ENCODE peak calls at places on chromosomes 5 and 9, in ten cellular contexts. One of them, this sample, is unnamed.

GRCh38 chr5:78671609-78672008 is 23.0 kb upstream of the LHFPL2 start:
- DNase-seq in HCT116: no peak
- DNase-seq in breast epithelium: no peak
- DNase-seq in transverse colon: peak
- DNase-seq in upper lobe of left lung: no peak
- DNase-seq in HepG2: peak
- DNase-seq in H54: no peak
- DNase-seq in vagina: no peak
- DNase-seq in A549: peak
- DNase-seq in heart left ventricle: no peak
- DNase-seq in this sample: no peak

GRCh38 chr9:12441509-12441908 is 251.7 kb upstream of the TYRP1 start:
- DNase-seq in heart left ventricle: no peak
- DNase-seq in breast epithelium: no peak
- DNase-seq in H54: no peak
- DNase-seq in HCT116: no peak
- DNase-seq in transverse colon: no peak
- DNase-seq in vagina: no peak
- DNase-seq in upper lobe of left lung: no peak
- DNase-seq in HepG2: no peak
- DNase-seq in A549: no peak
- DNase-seq in this sample: no peak

GRCh38 chr9:38103340-38103739 is 34.3 kb upstream of the SHB start:
- DNase-seq in vagina: no peak
- DNase-seq in breast epithelium: no peak
- DNase-seq in HCT116: no peak
- DNase-seq in upper lobe of left lung: no peak
- DNase-seq in A549: no peak
- DNase-seq in H54: no peak
- DNase-seq in HepG2: no peak
- DNase-seq in heart left ventricle: no peak
- DNase-seq in transverse colon: no peak
- DNase-seq in this sample: no peak

GRCh38 chr9:99211746-99212145 is 10.0 kb downstream of the ALG2 start:
- DNase-seq in transverse colon: no peak
- DNase-seq in A549: no peak
- DNase-seq in breast epithelium: no peak
- DNase-seq in HCT116: no peak
- DNase-seq in heart left ventricle: no peak
- DNase-seq in upper lobe of left lung: no peak
- DNase-seq in vagina: no peak
- DNase-seq in HepG2: peak
- DNase-seq in H54: no peak
- DNase-seq in this sample: no peak

GRCh38 chr5:74767579-74767913 is 497 bp downstream of the NSA2 start:
- DNase-seq in upper lobe of left lung: no peak
- DNase-seq in breast epithelium: no peak
- DNase-seq in H54: peak
- DNase-seq in transverse colon: peak
- DNase-seq in HepG2: peak
- DNase-seq in vagina: no peak
- DNase-seq in HCT116: peak
- DNase-seq in A549: peak
- DNase-seq in heart left ventricle: no peak
- DNase-seq in this sample: peak

GRCh38 chr9:26296910-26297309 is 595.7 kb downstream of the CAAP1 start:
- DNase-seq in vagina: no peak
- DNase-seq in H54: no peak
- DNase-seq in A549: no peak
- DNase-seq in upper lobe of left lung: no peak
- DNase-seq in HepG2: no peak
- DNase-seq in HCT116: no peak
- DNase-seq in heart left ventricle: no peak
- DNase-seq in transverse colon: no peak
- DNase-seq in breast epithelium: no peak
- DNase-seq in this sample: no peak

GRCh38 chr9:133889498-133890301 is 102.4 kb downstream of the VAV2 start:
- DNase-seq in HepG2: no peak
- DNase-seq in HCT116: no peak
- DNase-seq in A549: peak
- DNase-seq in transverse colon: no peak
- DNase-seq in upper lobe of left lung: no peak
- DNase-seq in vagina: no peak
- DNase-seq in H54: peak
- DNase-seq in heart left ventricle: no peak
- DNase-seq in breast epithelium: no peak
- DNase-seq in this sample: no peak

GRCh38 chr9:133714606-133715294 is 23.4 kb downstream of the SARDH start:
- DNase-seq in upper lobe of left lung: no peak
- DNase-seq in A549: no peak
- DNase-seq in heart left ventricle: peak
- DNase-seq in vagina: no peak
- DNase-seq in H54: no peak
- DNase-seq in HCT116: no peak
- DNase-seq in breast epithelium: no peak
- DNase-seq in transverse colon: no peak
- DNase-seq in HepG2: peak
- DNase-seq in this sample: no peak

GRCh38 chr9:33239922-33240321 is at the start of gene SPINK4:
- DNase-seq in HepG2: peak
- DNase-seq in vagina: no peak
- DNase-seq in heart left ventricle: no peak
- DNase-seq in breast epithelium: no peak
- DNase-seq in HCT116: no peak
- DNase-seq in transverse colon: no peak
- DNase-seq in upper lobe of left lung: no peak
- DNase-seq in H54: no peak
- DNase-seq in A549: no peak
- DNase-seq in this sample: peak

GRCh38 chr5:93280518-93280917 is 300.5 kb downstream of the NR2F1-AS1 start:
- DNase-seq in A549: no peak
- DNase-seq in upper lobe of left lung: no peak
- DNase-seq in heart left ventricle: no peak
- DNase-seq in vagina: no peak
- DNase-seq in H54: no peak
- DNase-seq in HepG2: peak
- DNase-seq in HCT116: no peak
- DNase-seq in breast epithelium: no peak
- DNase-seq in transverse colon: no peak
- DNase-seq in this sample: no peak

GRCh38 chr9:128282500-128282899 is 6.4 kb downstream of the SWI5 start:
- DNase-seq in heart left ventricle: no peak
- DNase-seq in A549: no peak
- DNase-seq in HepG2: no peak
- DNase-seq in HCT116: no peak
- DNase-seq in H54: no peak
- DNase-seq in transverse colon: no peak
- DNase-seq in breast epithelium: no peak
- DNase-seq in vagina: no peak
- DNase-seq in upper lobe of left lung: no peak
- DNase-seq in this sample: no peak

GRCh38 chr5:178231736-178232123 is 872 bp downstream of the PHYKPL start:
- DNase-seq in A549: no peak
- DNase-seq in breast epithelium: no peak
- DNase-seq in H54: no peak
- DNase-seq in HCT116: no peak
- DNase-seq in transverse colon: no peak
- DNase-seq in upper lobe of left lung: no peak
- DNase-seq in heart left ventricle: no peak
- DNase-seq in vagina: no peak
- DNase-seq in HepG2: no peak
- DNase-seq in this sample: no peak

GRCh38 chr5:124859027-124859426 is 112.6 kb upstream of the ZNF608 start:
- DNase-seq in H54: no peak
- DNase-seq in heart left ventricle: no peak
- DNase-seq in HepG2: no peak
- DNase-seq in HCT116: no peak
- DNase-seq in breast epithelium: no peak
- DNase-seq in transverse colon: peak
- DNase-seq in A549: no peak
- DNase-seq in vagina: no peak
- DNase-seq in upper lobe of left lung: no peak
- DNase-seq in this sample: no peak

GRCh38 chr5:9502435-9502834 is 43.4 kb downstream of the SEMA5A start:
- DNase-seq in A549: no peak
- DNase-seq in transverse colon: no peak
- DNase-seq in vagina: no peak
- DNase-seq in HepG2: no peak
- DNase-seq in heart left ventricle: no peak
- DNase-seq in breast epithelium: no peak
- DNase-seq in upper lobe of left lung: no peak
- DNase-seq in H54: no peak
- DNase-seq in HCT116: no peak
- DNase-seq in this sample: no peak

GRCh38 chr5:93300309-93300923 is 280.6 kb downstream of the NR2F1-AS1 start:
- DNase-seq in heart left ventricle: no peak
- DNase-seq in vagina: no peak
- DNase-seq in breast epithelium: no peak
- DNase-seq in transverse colon: no peak
- DNase-seq in upper lobe of left lung: no peak
- DNase-seq in A549: no peak
- DNase-seq in HepG2: no peak
- DNase-seq in HCT116: no peak
- DNase-seq in H54: no peak
- DNase-seq in this sample: no peak

GRCh38 chr5:111820072-111820471 is 63.1 kb upstream of the NREP start:
- DNase-seq in upper lobe of left lung: no peak
- DNase-seq in A549: no peak
- DNase-seq in H54: no peak
- DNase-seq in vagina: no peak
- DNase-seq in HepG2: peak
- DNase-seq in breast epithelium: no peak
- DNase-seq in heart left ventricle: no peak
- DNase-seq in transverse colon: no peak
- DNase-seq in HCT116: no peak
- DNase-seq in this sample: no peak

GRCh38 chr5:1178529-1179382 is 22.6 kb upstream of the SLC6A19 start:
- DNase-seq in HepG2: no peak
- DNase-seq in A549: no peak
- DNase-seq in transverse colon: no peak
- DNase-seq in heart left ventricle: peak
- DNase-seq in HCT116: no peak
- DNase-seq in upper lobe of left lung: no peak
- DNase-seq in H54: no peak
- DNase-seq in vagina: no peak
- DNase-seq in breast epithelium: no peak
- DNase-seq in this sample: no peak

GRCh38 chr9:115088856-115089255 is 29.1 kb downstream of the TNC start:
- DNase-seq in upper lobe of left lung: no peak
- DNase-seq in H54: no peak
- DNase-seq in vagina: no peak
- DNase-seq in heart left ventricle: no peak
- DNase-seq in A549: no peak
- DNase-seq in transverse colon: no peak
- DNase-seq in HCT116: no peak
- DNase-seq in breast epithelium: no peak
- DNase-seq in HepG2: no peak
- DNase-seq in this sample: no peak

GRCh38 chr5:132265336-132266030 is 8.0 kb downstream of the PDLIM4 start:
- DNase-seq in breast epithelium: peak
- DNase-seq in heart left ventricle: no peak
- DNase-seq in A549: peak
- DNase-seq in H54: peak
- DNase-seq in HCT116: no peak
- DNase-seq in vagina: peak
- DNase-seq in transverse colon: peak
- DNase-seq in HepG2: peak
- DNase-seq in upper lobe of left lung: no peak
- DNase-seq in this sample: no peak
- TF ChIP-seq POLR2A in breast epithelium: peak
- TF ChIP-seq POLR2A in heart left ventricle: no peak
- TF ChIP-seq POLR2A in A549: no peak
- TF ChIP-seq POLR2A in H54: no peak
- TF ChIP-seq POLR2A in HCT116: no peak
- TF ChIP-seq POLR2A in vagina: no peak
- TF ChIP-seq POLR2A in transverse colon: no peak
- TF ChIP-seq POLR2A in HepG2: no peak
- TF ChIP-seq POLR2A in upper lobe of left lung: no peak
- TF ChIP-seq POLR2A in this sample: no peak

DNA sequence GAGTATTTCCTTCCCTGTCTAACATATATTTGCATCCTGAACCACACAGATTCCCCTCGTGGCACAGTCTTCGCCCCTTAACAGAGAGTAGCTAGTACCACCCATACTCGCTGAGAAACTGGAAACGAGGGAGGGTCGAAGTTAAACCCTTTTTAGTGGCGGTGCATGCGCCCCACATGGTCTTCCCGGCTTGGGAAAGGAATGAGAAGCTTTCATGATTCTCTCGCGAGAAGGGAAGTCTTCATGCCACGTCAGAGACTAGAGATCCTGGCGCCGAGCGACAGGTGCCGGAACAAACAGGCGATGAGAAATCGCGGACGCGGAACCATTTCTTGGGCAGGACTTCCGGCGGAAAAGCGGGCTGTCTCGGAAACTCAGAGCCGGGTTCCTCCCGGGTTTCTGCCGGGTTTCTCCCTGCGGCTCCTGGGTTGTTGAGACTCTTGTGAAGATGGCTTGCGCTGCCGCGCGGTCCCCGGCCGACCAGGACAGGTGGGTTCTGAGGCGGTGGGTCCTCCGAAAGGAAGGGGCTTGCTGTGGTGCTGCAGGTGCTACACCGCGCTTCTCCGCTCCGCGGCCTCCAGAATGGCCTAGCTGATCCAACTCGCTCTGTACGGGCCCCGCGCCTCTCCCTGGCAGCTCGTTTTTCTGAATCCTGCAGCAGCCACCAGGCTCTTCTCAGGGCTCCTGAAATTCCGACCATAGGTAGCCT is at the start of gene SRP19:
- DNase-seq in breast epithelium: peak
- DNase-seq in H54: peak
- DNase-seq in heart left ventricle: peak
- DNase-seq in HCT116: peak
- DNase-seq in A549: peak
- DNase-seq in HepG2: peak
- DNase-seq in vagina: peak
- DNase-seq in transverse colon: peak
- DNase-seq in upper lobe of left lung: peak
- DNase-seq in this sample: peak
- TF ChIP-seq POLR2A in breast epithelium: peak
- TF ChIP-seq POLR2A in H54: no peak
- TF ChIP-seq POLR2A in heart left ventricle: no peak
- TF ChIP-seq POLR2A in HCT116: peak
- TF ChIP-seq POLR2A in A549: peak
- TF ChIP-seq POLR2A in HepG2: peak
- TF ChIP-seq POLR2A in vagina: peak
- TF ChIP-seq POLR2A in transverse colon: peak
- TF ChIP-seq POLR2A in upper lobe of left lung: peak
- TF ChIP-seq POLR2A in this sample: peak

GRCh38 chr9:120892748-120893584 is 16.0 kb upstream of the PHF19 start:
- DNase-seq in H54: peak
- DNase-seq in transverse colon: no peak
- DNase-seq in vagina: no peak
- DNase-seq in HCT116: no peak
- DNase-seq in upper lobe of left lung: no peak
- DNase-seq in breast epithelium: no peak
- DNase-seq in heart left ventricle: no peak
- DNase-seq in HepG2: no peak
- DNase-seq in A549: no peak
- DNase-seq in this sample: no peak
- TF ChIP-seq POLR2A in H54: no peak
- TF ChIP-seq POLR2A in transverse colon: no peak
- TF ChIP-seq POLR2A in vagina: no peak
- TF ChIP-seq POLR2A in HCT116: no peak
- TF ChIP-seq POLR2A in upper lobe of left lung: no peak
- TF ChIP-seq POLR2A in breast epithelium: no peak
- TF ChIP-seq POLR2A in heart left ventricle: no peak
- TF ChIP-seq POLR2A in HepG2: no peak
- TF ChIP-seq POLR2A in A549: no peak
- TF ChIP-seq POLR2A in this sample: no peak

GRCh38 chr5:98796197-98796972 is 22.9 kb downstream of the RGMB start:
- DNase-seq in A549: peak
- DNase-seq in vagina: no peak
- DNase-seq in breast epithelium: no peak
- DNase-seq in transverse colon: peak
- DNase-seq in HCT116: no peak
- DNase-seq in H54: no peak
- DNase-seq in HepG2: peak
- DNase-seq in heart left ventricle: no peak
- DNase-seq in upper lobe of left lung: no peak
- DNase-seq in this sample: peak
- TF ChIP-seq POLR2A in A549: no peak
- TF ChIP-seq POLR2A in vagina: no peak
- TF ChIP-seq POLR2A in breast epithelium: no peak
- TF ChIP-seq POLR2A in transverse colon: no peak
- TF ChIP-seq POLR2A in HCT116: no peak
- TF ChIP-seq POLR2A in H54: no peak
- TF ChIP-seq POLR2A in HepG2: no peak
- TF ChIP-seq POLR2A in heart left ventricle: no peak
- TF ChIP-seq POLR2A in upper lobe of left lung: no peak
- TF ChIP-seq POLR2A in this sample: no peak

This sample was measured in erythroblast.